ENCODE peak calls at places on chromosomes 13 and 19, in six cellular contexts. H is endodermal cell, F is psoas muscle, I is left lung, D is hepatocyte, V is right lobe of liver. P is an unnamed sample.
A peak's percentile ranks its signal among the peaks of the same experiment; 100 is the strongest.

GRCh38 chr13:98664047-98664446 is 87.1 kb upstream of the STK24 start:
- DNase-seq in F (no peak), V (peak; percentile 25), I (no peak), H (no peak), D (no peak), P (no peak)

GRCh38 chr19:10830370-10830769 is 5.6 kb downstream of the TMED1 start:
- DNase-seq in D (no peak), H (no peak), V (no peak), F (no peak), I (no peak), P (no peak)

GRCh38 chr13:113843864-113844556 is 19.9 kb downstream of the GAS6 start:
- DNase-seq in V (no peak), I (peak; percentile 69), H (no peak), D (no peak), F (no peak), P (peak; percentile 54)

GRCh38 chr19:33096005-33096404 is 15.0 kb downstream of the GPATCH1 start:
- DNase-seq in H (no peak), I (no peak), F (no peak), D (no peak), V (no peak), P (no peak)

GRCh38 chr13:20174656-20175405 is 14.0 kb upstream of the GJA3 start:
- DNase-seq in D (peak; percentile 95), I (peak; percentile 89), H (peak; percentile 63), F (peak; percentile 77), V (peak; percentile 41), P (peak; percentile 90)

GRCh38 chr13:39945226-39945625 is 289.8 kb downstream of the COG6 start:
- DNase-seq in I (no peak), D (no peak), F (no peak), H (no peak), V (no peak), P (no peak)

GRCh38 chr13:99063952-99064351 is 86.1 kb upstream of the DOCK9 start:
- DNase-seq in D (no peak), I (no peak), F (no peak), H (no peak), V (no peak), P (no peak)

GRCh38 chr13:27783111-27783510 is 9.2 kb upstream of the GSX1 start:
- DNase-seq in V (no peak), H (peak; percentile 75), F (no peak), D (peak; percentile 37), I (no peak), P (no peak)

GRCh38 chr13:108950333-108951010 is 321.1 kb downstream of the MYO16 start:
- DNase-seq in D (no peak), H (no peak), V (no peak), I (no peak), F (no peak), P (no peak)

GRCh38 chr19:50817941-50818858 is 5.4 kb downstream of the KLK1 start:
- DNase-seq in D (peak; percentile 77), I (peak; percentile 83), H (peak; percentile 98), V (no peak), F (peak; percentile 29), P (peak; percentile 73)

GRCh38 chr19:47598407-47599349 is 10.3 kb upstream of the BICRA start:
- DNase-seq in I (peak; percentile 55), F (peak; percentile 56), D (peak; percentile 90), V (no peak), H (peak; percentile 91), P (no peak)

GRCh38 chr13:110525328-110526319 is 35.9 kb downstream of the RAB20 start:
- DNase-seq in V (peak; percentile 36), F (no peak), I (peak; percentile 83), H (no peak), D (no peak), P (peak; percentile 76)

GRCh38 chr13:75612354-75612753 is 23.8 kb upstream of the LMO7 start:
- DNase-seq in I (no peak), F (no peak), V (no peak), H (no peak), D (no peak), P (no peak)

GRCh38 chr13:97318532-97318931 is 96.4 kb downstream of the MBNL2 start:
- DNase-seq in V (no peak), H (no peak), I (no peak), D (no peak), F (no peak), P (no peak)

GRCh38 chr19:30666301-30666803 is 294.2 kb downstream of the ZNF536 start:
- DNase-seq in V (peak; percentile 58), D (peak; percentile 73), F (peak; percentile 42), H (peak; percentile 92), I (no peak), P (no peak)

GRCh38 chr19:18438331-18439024 is 545 bp upstream of the ISYNA1 start:
- DNase-seq in F (no peak), I (no peak), V (no peak), D (peak; percentile 75), H (peak; percentile 92), P (no peak)

GRCh38 chr19:4305659-4306058 is 1.3 kb downstream of the FSD1 start:
- DNase-seq in I (no peak), V (no peak), H (no peak), F (no peak), D (no peak), P (no peak)
- H3K27ac ChIP-seq in I (no peak overlapping the region), V (no peak overlapping the region), H (no peak overlapping the region), F (no peak overlapping the region), D (no peak overlapping the region), P (no peak overlapping the region)

DNA sequence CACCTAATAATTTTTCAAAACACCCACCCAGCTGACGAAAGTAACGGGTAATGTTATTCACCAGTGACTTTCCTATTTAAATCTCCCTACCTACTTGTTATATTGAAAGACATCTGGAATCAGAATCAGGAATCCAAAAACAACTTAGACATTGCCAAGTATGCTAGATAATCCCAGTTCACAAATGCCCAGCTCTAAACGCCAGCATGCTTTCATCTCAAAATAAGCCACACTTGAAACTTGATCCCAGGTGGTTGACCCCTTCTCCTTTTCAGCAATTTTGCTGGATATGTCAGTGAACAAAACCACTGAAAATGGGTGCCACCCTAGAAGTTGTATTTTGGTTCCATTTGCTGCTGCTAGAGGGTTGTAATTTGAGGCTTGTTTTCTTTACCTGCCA is 66.6 kb downstream of the DCT start:
- DNase-seq in F (no peak), D (no peak), V (no peak), H (no peak), I (no peak), P (no peak)
- H3K4me1 ChIP-seq in F (no peaks in the 10 kb centered on the region), D (peaks cover 11% of the 10 kb centered on the region), V (no peaks in the 10 kb centered on the region), H (no peaks in the 10 kb centered on the region), I (no peaks in the 10 kb centered on the region), P (no peaks in the 10 kb centered on the region)

GRCh38 chr19:38951187-38951586 is 20.4 kb downstream of the MRPS12 start:
- DNase-seq in V (peak; percentile 4), F (no peak), I (no peak), D (no peak), H (no peak), P (no peak)
- H3K4me3 ChIP-seq in V (no peak overlapping the region), F (no peak overlapping the region), I (no peak overlapping the region), D (no peak overlapping the region), H (no peak overlapping the region), P (no peak overlapping the region)

GRCh38 chr19:17069249-17069648 is 6.0 kb downstream of the HAUS8 start:
- DNase-seq in V (no peak), D (no peak), I (peak; percentile 20), H (peak; percentile 61), F (no peak), P (no peak)
- H3K27ac ChIP-seq in V (no peak overlapping the region), D (no peak overlapping the region), I (no peak overlapping the region), H (no peak overlapping the region), F (no peak overlapping the region), P (no peak overlapping the region)

GRCh38 chr19:41324921-41325639 is 15.1 kb downstream of the CCDC97 start:
- DNase-seq in V (peak; percentile 85), D (peak; percentile 80), H (peak; percentile 99), I (peak; percentile 87), F (peak; percentile 74), P (peak; percentile 78)

GRCh38 chr19:41325640-41325946 is 15.6 kb downstream of the CCDC97 start:
- DNase-seq in D (no peak), H (no peak), I (no peak), V (no peak), F (no peak), P (no peak)

GRCh38 chr19:41323023-41323422 is 13.1 kb downstream of the CCDC97 start:
- DNase-seq in V (peak; percentile 33), F (peak; percentile 58), I (peak; percentile 65), D (peak; percentile 51), H (peak; percentile 61), P (no peak)

GRCh38 chr19:41323430-41324125 is 13.6 kb downstream of the CCDC97 start:
- DNase-seq in F (peak; percentile 81), D (peak; percentile 88), H (peak; percentile 93), V (peak; percentile 41), I (peak; percentile 82), P (no peak)

DNA sequence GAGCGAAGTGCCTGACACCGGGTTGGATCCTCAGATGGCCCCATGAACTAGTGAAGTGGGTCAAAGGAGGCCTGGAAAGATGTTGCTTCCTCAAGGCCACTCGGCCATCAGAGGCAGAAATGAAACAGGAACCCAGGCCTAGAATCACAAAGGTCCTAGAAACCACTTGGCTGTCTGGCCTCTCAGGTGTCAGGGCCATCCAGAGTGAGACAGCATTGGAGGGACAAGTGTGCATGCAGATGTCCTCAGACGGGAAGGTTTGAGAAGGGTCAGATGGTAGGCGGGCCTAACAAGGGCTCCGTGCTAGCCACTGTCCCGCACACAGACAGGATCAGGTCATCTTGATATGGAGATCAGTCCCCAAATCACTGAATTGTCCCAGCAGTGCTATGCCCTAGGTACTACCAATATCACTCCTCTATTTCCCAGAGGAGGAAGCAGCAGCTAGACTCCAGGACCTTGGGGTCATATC is 14.3 kb downstream of the CCDC97 start:
- DNase-seq in F (no peak), V (no peak), H (peak; percentile 78), D (no peak), I (peak; percentile 34), P (no peak)
- H3K4me1 ChIP-seq in F (peaks cover 59% of the 10 kb centered on the region), V (peaks cover 11% of the 10 kb centered on the region), H (peaks cover 20% of the 10 kb centered on the region), D (peaks cover 70% of the 10 kb centered on the region), I (peaks cover 56% of the 10 kb centered on the region), P (peaks cover 77% of the 10 kb centered on the region)

GRCh38 chr13:79870123-79870522 is 389.2 kb downstream of the NDFIP2 start:
- DNase-seq in I (no peak), V (no peak), H (no peak), F (no peak), D (no peak), P (no peak)

GRCh38 chr13:79871594-79871993 is 390.6 kb downstream of the NDFIP2 start:
- DNase-seq in D (no peak), F (no peak), V (no peak), I (no peak), H (no peak), P (no peak)

GRCh38 chr13:79870766-79871165 is 389.8 kb downstream of the NDFIP2 start:
- DNase-seq in D (no peak), I (no peak), H (no peak), F (no peak), V (no peak), P (no peak)

GRCh38 chr13:79867248-79867647 is 386.3 kb downstream of the NDFIP2 start:
- DNase-seq in F (no peak), V (no peak), H (no peak), I (no peak), D (no peak), P (no peak)

GRCh38 chr13:79869326-79869725 is 388.4 kb downstream of the NDFIP2 start:
- DNase-seq in D (peak; percentile 65), F (no peak), V (no peak), I (no peak), H (no peak), P (no peak)
- H3K4me3 ChIP-seq in D (no peak overlapping the region), F (no peak overlapping the region), V (no peak overlapping the region), I (no peak overlapping the region), H (peak overlapping the region; percentile 29), P (no peak overlapping the region)

P was measured in upper lobe of right lung.